ENCODE peak calls at places on chromosomes 2 and 18, in five cellular contexts. R is AG09319, N is foreskin fibroblast, F is GM10248, Q is kidney. Z is an unnamed sample.

GRCh38 chr2:106801256-106801655 is 84.7 kb downstream of the ST6GAL2 start:
- DNase-seq in R (no peak), Q (no peak), F (no peak), N (no peak), Z (no peak)

GRCh38 chr18:31513189-31513907 is 15.4 kb downstream of the DSG2 start:
- DNase-seq in R (no peak), N (no peak), F (no peak), Q (no peak), Z (no peak)

GRCh38 chr2:132936261-132936660 is 266.3 kb upstream of the LYPD1 start:
- DNase-seq in F (no peak), R (no peak), Q (no peak), N (no peak), Z (no peak)

GRCh38 chr2:149781263-149781808 is 193.8 kb upstream of the MMADHC start:
- DNase-seq in R (no peak), N (no peak), F (no peak), Q (no peak), Z (no peak)

GRCh38 chr2:39153312-39153711 is 32.5 kb upstream of the SOS1 start:
- DNase-seq in F (no peak), N (peak; percentile 33), Q (no peak), R (no peak), Z (no peak)

GRCh38 chr2:189104926-189105325 is 74.6 kb downstream of the COL5A2 start:
- DNase-seq in N (no peak), F (no peak), Q (no peak), R (no peak), Z (no peak)

GRCh38 chr2:111208639-111209038 is 87.9 kb downstream of the BCL2L11 start:
- DNase-seq in N (no peak), R (no peak), Q (no peak), F (no peak), Z (no peak)

GRCh38 chr2:150784389-150784788 is 296.9 kb upstream of the RND3 start:
- DNase-seq in F (no peak), N (no peak), Q (no peak), R (no peak), Z (no peak)

GRCh38 chr2:16154061-16154460 is 213.7 kb downstream of the MYCN start:
- DNase-seq in N (no peak), Q (no peak), R (no peak), F (no peak), Z (no peak)

GRCh38 chr2:110674620-110675555 is 3.0 kb downstream of the BUB1 start:
- DNase-seq in N (no peak), R (no peak), F (peak; percentile 78), Q (no peak), Z (peak; percentile 43)

GRCh38 chr18:32637216-32637615 is 135.6 kb downstream of the KLHL14 start:
- DNase-seq in R (no peak), F (no peak), Q (no peak), N (no peak), Z (no peak)

GRCh38 chr2:143390185-143390584 is 261.0 kb downstream of the ARHGAP15 start:
- DNase-seq in N (no peak), R (no peak), F (no peak), Q (no peak), Z (no peak)

GRCh38 chr2:119249855-119250775 is 26.5 kb downstream of the STEAP3 start:
- DNase-seq in N (no peak), F (no peak), R (no peak), Q (no peak), Z (no peak)

GRCh38 chr2:24970483-24971299 is 1.1 kb downstream of the DNAJC27 start:
- DNase-seq in Q (no peak), R (no peak), N (peak; percentile 22), F (no peak), Z (no peak)

GRCh38 chr18:22838221-22838620 is 94.9 kb upstream of the RBBP8 start:
- DNase-seq in F (no peak), N (no peak), R (no peak), Q (no peak), Z (no peak)

GRCh38 chr2:12965540-12966269 is 249.0 kb downstream of the TRIB2 start:
- DNase-seq in Q (no peak), R (no peak), F (no peak), N (peak; percentile 62), Z (no peak)

GRCh38 chr2:557635-558301 is 119.4 kb downstream of the TMEM18 start:
- DNase-seq in R (no peak), N (no peak), Q (no peak), F (no peak), Z (no peak)

GRCh38 chr2:158894078-158894477 is 74.4 kb upstream of the TANC1 start:
- DNase-seq in N (no peak), F (no peak), Q (no peak), R (no peak), Z (no peak)

GRCh38 chr2:17107131-17107530 is 411.1 kb downstream of the RAD51AP2 start:
- DNase-seq in Q (no peak), F (no peak), N (peak; percentile 18), R (peak; percentile 52), Z (no peak)

GRCh38 chr2:118224144-118224887 is 136.0 kb downstream of the INSIG2 start:
- DNase-seq in Q (peak; percentile 68), R (no peak), F (peak; percentile 52), N (no peak), Z (no peak)

GRCh38 chr2:121898483-121898882 is 143.0 kb downstream of the TSN start:
- DNase-seq in N (peak; percentile 16), Q (no peak), F (no peak), R (peak; percentile 2), Z (no peak)

GRCh38 chr18:48139427-48140347 is 209.2 kb upstream of the SMAD2 start:
- DNase-seq in Q (peak; percentile 94), R (no peak), F (no peak), N (no peak), Z (no peak)

GRCh38 chr2:240480834-240481623 is 45.6 kb downstream of the GPC1 start:
- DNase-seq in Q (no peak), F (no peak), N (no peak), R (no peak), Z (peak; percentile 37)

GRCh38 chr2:200747668-200748618 is 63.8 kb upstream of the BZW1 start:
- DNase-seq in N (peak; percentile 68), F (no peak), Q (no peak), R (peak; percentile 71), Z (no peak)

GRCh38 chr18:49094979-49095632 is 144.3 kb upstream of the SMAD7 start:
- DNase-seq in N (peak; percentile 82), F (no peak), Q (no peak), R (peak; percentile 73), Z (no peak)

GRCh38 chr2:205714789-205715411 is 32.6 kb downstream of the NRP2 start:
- DNase-seq in R (no peak), F (no peak), N (no peak), Q (no peak), Z (no peak)

GRCh38 chr18:58042826-58043362 is 1.1 kb upstream of the NEDD4L start:
- DNase-seq in Q (no peak), R (no peak), N (no peak), F (no peak), Z (no peak)

GRCh38 chr2:239144713-239144999 is 256.2 kb downstream of the HDAC4 start:
- DNase-seq in Q (no peak), N (no peak), R (no peak), F (no peak), Z (no peak)

GRCh38 chr18:12307871-12308385 is at the start of gene TUBB6:
- DNase-seq in N (peak; percentile 89), Q (peak; percentile 94), R (peak; percentile 54), F (peak; percentile 91), Z (no peak)

GRCh38 chr2:215997219-215997618 is 16.1 kb downstream of the MREG start:
- DNase-seq in N (no peak), Q (no peak), R (no peak), F (no peak), Z (no peak)

GRCh38 chr2:126793885-126794613 is 104.6 kb upstream of the TEX51 start:
- DNase-seq in N (no peak), R (no peak), F (no peak), Q (peak; percentile 39), Z (no peak)
- TF ChIP-seq CTCF in N (no peak), R (no peak), F (no peak), Q (no peak), Z (no peak)

GRCh38 chr2:233385489-233386044 is 31.3 kb downstream of the DGKD start:
- DNase-seq in Q (no peak), F (peak; percentile 69), R (no peak), N (no peak), Z (no peak)

GRCh38 chr2:233384811-233385488 is 30.7 kb downstream of the DGKD start:
- DNase-seq in Q (no peak), F (no peak), N (no peak), R (no peak), Z (no peak)

GRCh38 chr2:233386382-233387041 is 32.2 kb downstream of the DGKD start:
- DNase-seq in Q (peak; percentile 60), N (no peak), F (no peak), R (no peak), Z (no peak)

GRCh38 chr2:233381013-233381995 is 27.0 kb downstream of the DGKD start:
- DNase-seq in N (peak; percentile 11), R (no peak), Q (no peak), F (no peak), Z (no peak)

DNA sequence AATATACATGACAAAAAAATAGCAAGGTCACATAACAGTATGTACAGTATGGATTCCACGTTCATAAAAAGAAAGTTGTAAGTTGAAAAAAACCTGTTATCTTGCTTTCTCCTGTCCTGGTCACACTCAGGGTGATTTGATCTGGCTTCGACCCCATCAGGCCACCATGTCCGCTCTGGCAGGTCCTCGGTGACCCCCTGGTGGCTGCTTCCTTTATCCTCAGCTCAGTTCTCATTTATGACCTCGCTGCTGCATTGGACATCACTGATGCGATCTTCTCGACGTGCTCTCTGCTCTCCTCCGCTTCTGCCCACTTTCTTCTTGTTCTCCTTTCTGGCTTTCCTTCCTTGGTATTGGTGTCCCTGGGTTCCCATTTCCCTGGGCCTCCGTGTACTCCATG is 29.7 kb downstream of the DGKD start:
- DNase-seq in Q (no peak), R (no peak), N (no peak), F (no peak), Z (no peak)
- TF ChIP-seq CTCF in Q (no peak), R (no peak), N (no peak), F (peak; percentile 25), Z (peak; percentile 28)

DNA sequence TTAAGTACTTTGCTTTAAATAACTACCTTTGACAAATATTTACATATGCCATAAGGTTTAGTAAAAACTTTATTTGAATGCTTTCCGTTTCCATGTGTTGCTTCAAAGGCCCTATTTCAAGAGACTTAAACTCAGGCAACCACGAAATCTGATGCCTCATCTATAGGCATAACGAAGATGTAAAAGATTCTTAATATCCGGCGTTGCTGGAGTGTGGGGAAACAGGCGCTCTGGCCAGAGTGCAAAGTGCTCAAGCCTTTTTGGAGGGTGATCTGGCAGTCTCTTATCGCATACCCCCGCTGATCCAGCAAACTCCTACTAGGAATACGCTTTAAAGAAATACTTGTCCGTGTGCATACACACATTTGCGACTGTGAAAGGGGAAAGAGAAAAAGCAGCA is 108.8 kb downstream of the NOL10 start:
- DNase-seq in N (no peak), F (no peak), Q (no peak), R (no peak), Z (no peak)
- TF ChIP-seq CTCF in N (no peak), F (no peak), Q (no peak), R (no peak), Z (no peak)

DNA sequence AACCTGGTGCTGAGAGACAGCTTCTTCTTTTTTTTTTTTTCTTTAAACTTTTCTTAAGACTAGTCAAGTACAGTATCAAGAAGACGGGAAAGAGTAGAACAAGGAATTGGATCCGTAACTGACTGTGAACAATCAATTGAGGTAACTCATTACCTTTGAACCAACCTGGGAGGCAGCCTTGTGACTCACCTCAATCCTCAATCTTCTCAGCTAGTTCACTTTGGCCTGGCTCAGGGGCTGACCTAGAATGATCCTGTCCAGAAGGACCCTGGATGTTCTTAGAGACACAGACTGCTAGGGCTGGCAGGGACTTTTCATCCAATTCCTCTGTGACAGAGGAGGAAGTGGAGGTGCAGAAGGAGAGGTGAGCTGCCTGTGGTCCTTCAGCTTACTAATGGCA is 1.5 kb upstream of the LTBP1 start:
- DNase-seq in R (no peak), F (no peak), Q (no peak), N (no peak), Z (no peak)
- TF ChIP-seq CTCF in R (no peak), F (no peak), Q (no peak), N (no peak), Z (no peak)